ENCODE peak calls at places on chromosomes 13 and 19, in nine cellular contexts. Y, E, F, W, R, M, U, C and L are unnamed samples. For H3K4me1, the result is how much of the 10 kb centered on the place peaks cover.

GRCh38 chr19:10780368-10780767 is 55.6 kb downstream of the TMED1 start:
- DNase-seq in Y (peak), C (no peak), E (no peak), M (no peak), F (peak), W (peak), R (no peak), U (peak), L (no peak)

GRCh38 chr13:24161010-24161775 is 673 bp downstream of the SPATA13 start:
- DNase-seq in R (peak), C (peak), Y (peak), U (no peak), M (no peak), W (peak), E (no peak), F (peak), L (peak)

GRCh38 chr19:53553865-53554791 is 16.2 kb downstream of the ZNF331 start:
- DNase-seq in M (peak), U (peak), E (no peak), W (peak), F (peak), C (peak), Y (peak), R (peak), L (no peak)

GRCh38 chr19:23509686-23510450 is 114.6 kb upstream of the ZNF91 start:
- DNase-seq in W (no peak), R (no peak), U (no peak), Y (no peak), M (no peak), F (no peak), E (no peak), C (peak), L (no peak)

GRCh38 chr19:54804101-54804500 is 691 bp downstream of the KIR2DL4 start:
- DNase-seq in R (no peak), U (no peak), W (no peak), F (no peak), Y (no peak), M (no peak), C (no peak), E (no peak), L (no peak)

GRCh38 chr13:47112205-47112896 is 215.5 kb upstream of the HTR2A start:
- DNase-seq in R (no peak), C (peak), E (peak), M (no peak), F (no peak), Y (no peak), U (no peak), W (no peak), L (peak)

GRCh38 chr13:67278230-67278629 is 48.1 kb upstream of the PCDH9 start:
- DNase-seq in E (no peak), U (no peak), W (no peak), F (no peak), C (peak), R (no peak), M (no peak), Y (no peak), L (no peak)

GRCh38 chr13:52846567-52847321 is 1.7 kb downstream of the PCDH8 start:
- DNase-seq in E (peak), Y (peak), W (peak), F (peak), R (no peak), C (no peak), M (peak), U (peak), L (peak)

GRCh38 chr13:42883771-42884170 is 102.4 kb downstream of the FAM216B start:
- DNase-seq in Y (peak), F (no peak), E (peak), M (no peak), W (no peak), C (peak), U (peak), R (no peak), L (no peak)

GRCh38 chr19:18429717-18430416 is 8.1 kb downstream of the ISYNA1 start:
- DNase-seq in F (no peak), C (no peak), W (peak), U (no peak), R (no peak), Y (no peak), E (no peak), M (no peak), L (no peak)
- H3K4me1 ChIP-seq in F (under half), C (under half), W (under half), U (under half), R (under half), Y (half or more), E (half or more), M (half or more), L (under half)

DNA sequence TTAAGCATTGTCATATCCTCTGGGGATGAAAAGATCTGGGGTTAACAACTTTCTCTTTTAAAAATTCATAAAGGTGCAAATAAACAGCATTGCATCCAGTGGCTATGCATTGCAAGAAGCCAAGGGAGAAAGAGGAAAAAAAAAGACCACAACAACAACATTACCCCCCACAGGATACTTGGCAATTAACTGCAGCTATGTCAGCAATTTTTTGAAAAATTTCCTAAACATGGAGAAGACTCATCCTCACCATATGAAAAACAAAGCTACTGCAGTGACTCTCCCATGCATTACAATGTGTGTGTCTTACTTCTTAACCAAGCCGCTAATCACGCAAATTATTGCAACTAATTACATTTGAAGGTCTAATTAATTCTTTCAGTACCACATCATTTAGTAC is 309.8 kb upstream of the ZNF507 start:
- DNase-seq in F (no peak), Y (no peak), W (no peak), U (no peak), M (no peak), R (no peak), C (no peak), E (no peak), L (no peak)
- H3K27ac ChIP-seq in F (no peak), Y (no peak), W (no peak), U (no peak), M (no peak), R (no peak), C (no peak), E (no peak), L (no peak)

GRCh38 chr13:40983269-40983668 is 35.8 kb downstream of the ELF1 start:
- DNase-seq in C (no peak), R (no peak), E (no peak), F (no peak), W (no peak), U (no peak), M (no peak), Y (no peak), L (no peak)
- H3K4me1 ChIP-seq in C (under half), R (under half), E (under half), F (half or more), W (under half), U (under half), M (half or more), Y (under half), L (under half)

GRCh38 chr19:30566681-30567420 is 194.7 kb downstream of the ZNF536 start:
- DNase-seq in U (no peak), C (no peak), Y (no peak), W (no peak), F (no peak), E (no peak), R (no peak), M (no peak), L (no peak)

GRCh38 chr19:30565680-30566079 is 193.5 kb downstream of the ZNF536 start:
- DNase-seq in F (no peak), E (no peak), U (no peak), M (no peak), W (no peak), C (no peak), R (no peak), Y (no peak), L (no peak)

GRCh38 chr19:30567535-30568232 is 195.5 kb downstream of the ZNF536 start:
- DNase-seq in U (no peak), C (no peak), R (no peak), F (no peak), Y (no peak), E (no peak), W (no peak), M (no peak), L (no peak)

GRCh38 chr19:30564551-30565011 is 192.4 kb downstream of the ZNF536 start:
- DNase-seq in E (no peak), Y (no peak), R (no peak), U (no peak), F (no peak), M (no peak), C (no peak), W (no peak), L (peak)

DNA sequence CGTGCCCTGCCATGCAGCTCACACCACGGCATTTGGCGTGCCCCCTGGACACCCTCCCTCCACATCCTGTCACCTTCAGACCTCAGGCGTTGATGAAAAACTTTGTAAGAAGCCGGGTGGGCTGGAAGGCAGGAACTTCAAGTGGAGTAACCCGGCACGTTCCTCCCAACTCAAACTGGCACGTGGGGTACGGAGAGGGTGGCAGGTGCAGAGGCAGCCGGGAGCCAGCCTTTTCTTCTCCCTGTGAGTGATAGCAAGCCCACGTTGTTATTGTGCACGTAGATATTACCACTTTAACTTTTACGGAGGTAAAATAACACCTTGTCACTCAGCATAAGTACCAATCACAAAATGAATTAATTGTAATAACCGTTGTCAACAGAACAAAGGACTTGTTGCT is 198.0 kb downstream of the ZNF536 start:
- DNase-seq in E (no peak), F (no peak), C (no peak), W (no peak), Y (no peak), M (no peak), U (no peak), R (no peak), L (no peak)
- H3K27ac ChIP-seq in E (no peak), F (no peak), C (no peak), W (no peak), Y (no peak), M (no peak), U (no peak), R (no peak), L (no peak)

DNA sequence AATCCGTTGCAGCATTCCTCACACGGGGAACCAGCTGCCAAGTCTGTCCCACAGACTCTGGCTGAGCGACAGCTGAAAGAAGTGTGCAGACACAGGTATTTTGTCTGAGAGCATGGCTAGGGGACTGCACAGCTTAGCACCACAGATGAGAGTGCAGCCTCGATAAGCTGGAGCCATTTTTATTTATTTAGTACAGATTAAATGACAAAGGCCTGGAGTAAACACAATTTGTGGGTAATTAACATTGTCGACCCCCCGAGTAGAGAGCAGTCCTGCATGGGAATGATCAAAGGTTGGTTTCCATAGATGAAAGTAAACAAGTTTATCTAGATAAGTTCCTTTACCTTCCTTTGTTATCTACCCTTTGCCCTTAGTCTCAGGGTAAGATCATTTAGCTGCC is 836.2 kb downstream of the DACH1 start:
- DNase-seq in W (no peak), U (no peak), F (no peak), R (no peak), Y (no peak), M (no peak), E (no peak), C (no peak), L (no peak)
- H3K4me1 ChIP-seq in W (under half), U (under half), F (under half), R (under half), Y (under half), M (under half), E (under half), C (under half), L (under half)

GRCh38 chr13:114047358-114047881 is 73.5 kb upstream of the C13orf46 start:
- DNase-seq in M (no peak), E (no peak), R (no peak), C (no peak), Y (no peak), U (no peak), F (no peak), W (no peak), L (no peak)
- H3K27ac ChIP-seq in M (no peak), E (no peak), R (no peak), C (no peak), Y (no peak), U (no peak), F (no peak), W (no peak), L (no peak)

GRCh38 chr19:51119089-51119488 is 5.6 kb upstream of the SIGLEC9 start:
- DNase-seq in F (no peak), U (no peak), Y (no peak), W (peak), C (peak), E (no peak), M (no peak), R (no peak), L (no peak)
- H3K4me1 ChIP-seq in F (half or more), U (under half), Y (under half), W (under half), C (under half), E (under half), M (under half), R (half or more), L (under half)

GRCh38 chr19:6529351-6529750 is 1.5 kb upstream of the TNFSF9 start:
- DNase-seq in E (no peak), F (no peak), W (no peak), M (no peak), U (no peak), Y (no peak), C (no peak), R (no peak), L (no peak)

GRCh38 chr19:6531163-6531955 is 533 bp downstream of the TNFSF9 start:
- DNase-seq in F (no peak), M (no peak), C (no peak), R (no peak), Y (no peak), U (no peak), E (no peak), W (peak), L (no peak)

GRCh38 chr19:6531956-6532243 is 1.1 kb downstream of the TNFSF9 start:
- DNase-seq in F (no peak), C (no peak), W (no peak), E (no peak), U (no peak), R (no peak), M (no peak), Y (no peak), L (no peak)

GRCh38 chr19:6529937-6530384 is 865 bp upstream of the TNFSF9 start:
- DNase-seq in U (no peak), F (no peak), C (no peak), W (no peak), E (no peak), M (no peak), Y (no peak), R (no peak), L (no peak)

DNA sequence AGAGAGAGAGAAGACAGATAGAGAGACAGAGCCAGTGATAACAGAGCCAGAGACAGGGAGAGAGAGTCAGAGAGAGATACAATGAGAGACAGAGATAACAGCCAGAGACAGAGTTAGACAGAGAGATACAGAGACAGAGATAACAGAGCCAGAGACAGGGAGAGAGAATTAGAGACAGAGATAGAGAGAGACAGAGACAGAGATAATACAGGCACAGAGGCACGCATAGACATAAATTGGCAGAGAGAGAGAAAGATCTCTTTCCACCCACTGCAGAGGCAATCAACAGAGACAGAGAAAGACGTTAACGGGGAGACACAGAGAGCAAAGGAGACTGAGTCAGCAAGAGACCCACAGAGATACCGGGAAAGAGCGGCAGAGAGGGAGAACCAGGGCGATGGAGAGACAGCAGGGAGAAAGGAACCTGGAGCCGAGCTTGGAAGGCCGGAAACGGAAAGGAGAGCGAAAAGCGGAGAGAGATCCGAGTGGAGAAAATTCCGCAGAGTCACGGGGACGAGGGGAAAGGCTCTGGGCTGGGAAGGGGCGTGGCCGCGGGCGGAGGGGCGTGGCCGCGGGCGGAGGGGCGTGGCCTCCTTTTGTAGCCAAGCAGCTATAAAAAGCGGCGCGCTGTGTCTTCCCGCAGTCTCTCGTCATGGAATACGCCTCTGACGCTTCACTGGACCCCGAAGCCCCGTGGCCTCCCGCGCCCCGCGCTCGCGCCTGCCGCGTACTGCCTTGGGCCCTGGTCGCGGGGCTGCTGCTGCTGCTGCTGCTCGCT is at the start of gene TNFSF9:
- DNase-seq in U (peak), C (peak), E (peak), M (peak), F (peak), W (peak), Y (peak), R (peak), L (peak)
- H3K27ac ChIP-seq in U (peak), C (peak), E (no peak), M (peak), F (no peak), W (no peak), Y (peak), R (peak), L (peak)

GRCh38 chr19:38673030-38673429 is 25.6 kb downstream of the ACTN4 start:
- DNase-seq in M (no peak), E (no peak), U (no peak), C (no peak), F (no peak), R (no peak), W (peak), Y (no peak), L (no peak)
- H3K4me1 ChIP-seq in M (half or more), E (under half), U (half or more), C (under half), F (half or more), R (half or more), W (under half), Y (under half), L (under half)

GRCh38 chr19:35615036-35615435 is 2.5 kb downstream of the HAUS5 start:
- DNase-seq in R (no peak), M (no peak), F (no peak), Y (no peak), U (no peak), E (no peak), C (no peak), W (no peak), L (no peak)
- H3K27ac ChIP-seq in R (no peak), M (no peak), F (no peak), Y (no peak), U (no peak), E (no peak), C (no peak), W (no peak), L (no peak)